ENCODE peak calls at places on chromosomes 12 and 14, in eight cellular contexts. A, M, S, W, B, D, K and C are unnamed samples.

GRCh38 chr14:74505831-74506230 is 12.3 kb downstream of the ISCA2 start:
- DNase-seq in A (no peak), M (no peak), S (no peak), W (peak; percentile 27), B (peak; percentile 21), D (no peak), K (no peak), C (no peak)

GRCh38 chr12:56629459-56630179 is 507 bp downstream of the BAZ2A start:
- DNase-seq in A (no peak), M (no peak), S (peak; percentile 72), W (peak; percentile 51), B (no peak), D (peak; percentile 39), K (peak; percentile 35), C (peak; percentile 53)

GRCh38 chr14:90782892-90783291 is 33.3 kb downstream of the TTC7B start:
- DNase-seq in A (no peak), M (no peak), S (peak; percentile 10), W (no peak), B (no peak), D (no peak), K (no peak), C (no peak)

GRCh38 chr12:67667276-67668073 is 18.9 kb downstream of the DYRK2 start:
- DNase-seq in A (no peak), M (peak; percentile 77), S (no peak), W (peak; percentile 57), B (peak; percentile 90), D (peak; percentile 48), K (no peak), C (no peak)

GRCh38 chr12:63302269-63302940 is 151.4 kb upstream of the AVPR1A start:
- DNase-seq in A (no peak), M (no peak), S (peak; percentile 63), W (no peak), B (no peak), D (no peak), K (peak; percentile 23), C (no peak)

GRCh38 chr12:121259074-121259473 is 37.4 kb downstream of the CAMKK2 start:
- DNase-seq in A (no peak), M (no peak), S (no peak), W (no peak), B (no peak), D (no peak), K (no peak), C (no peak)

GRCh38 chr12:9647825-9648700 is 21.4 kb upstream of the CLEC2D start:
- DNase-seq in A (peak; percentile 38), M (peak; percentile 79), S (peak; percentile 93), W (peak; percentile 87), B (peak; percentile 84), D (peak; percentile 88), K (peak; percentile 93), C (peak; percentile 93)

GRCh38 chr12:118059645-118060275 is 1.2 kb downstream of the WSB2 start:
- DNase-seq in A (no peak), M (no peak), S (peak; percentile 68), W (no peak), B (no peak), D (no peak), K (peak; percentile 90), C (no peak)

GRCh38 chr14:98350213-98350612 is 921.8 kb downstream of the BCL11B start:
- DNase-seq in A (no peak), M (no peak), S (no peak), W (no peak), B (no peak), D (no peak), K (no peak), C (no peak)

GRCh38 chr12:95326450-95326849 is 108.8 kb downstream of the VEZT start:
- DNase-seq in A (no peak), M (no peak), S (no peak), W (no peak), B (no peak), D (no peak), K (no peak), C (no peak)

GRCh38 chr12:58966939-58967338 is 46.6 kb upstream of the LRIG3 start:
- DNase-seq in A (no peak), M (no peak), S (no peak), W (no peak), B (no peak), D (no peak), K (no peak), C (no peak)

GRCh38 chr14:69317780-69318179 is 57.8 kb downstream of the GALNT16 start:
- DNase-seq in A (no peak), M (no peak), S (peak; percentile 28), W (peak; percentile 66), B (peak; percentile 40), D (peak; percentile 11), K (no peak), C (no peak)

GRCh38 chr12:103851127-103851526 is 10.1 kb upstream of the NT5DC3 start:
- DNase-seq in A (no peak), M (no peak), S (no peak), W (no peak), B (no peak), D (no peak), K (no peak), C (no peak)

GRCh38 chr12:40058721-40059190 is 47.1 kb downstream of the SLC2A13 start:
- DNase-seq in A (no peak), M (no peak), S (no peak), W (no peak), B (peak; percentile 26), D (no peak), K (no peak), C (no peak)

GRCh38 chr12:132256646-132257045 is 72.7 kb downstream of the GALNT9 start:
- DNase-seq in A (no peak), M (no peak), S (no peak), W (peak; percentile 10), B (no peak), D (no peak), K (no peak), C (no peak)

GRCh38 chr14:93879362-93879983 is 47.7 kb upstream of the FAM181A start:
- DNase-seq in A (no peak), M (no peak), S (no peak), W (no peak), B (no peak), D (no peak), K (no peak), C (no peak)

GRCh38 chr12:53235742-53236442 is 3.9 kb upstream of the RARG start:
- DNase-seq in A (no peak), M (no peak), S (peak; percentile 94), W (peak; percentile 18), B (no peak), D (no peak), K (peak; percentile 88), C (no peak)

GRCh38 chr12:57476993-57477709 is 2.5 kb downstream of the ARHGAP9 start:
- DNase-seq in A (no peak), M (no peak), S (no peak), W (no peak), B (no peak), D (no peak), K (no peak), C (peak; percentile 35)

GRCh38 chr14:64755661-64756265 is 51.5 kb downstream of the PLEKHG3 start:
- DNase-seq in A (no peak), M (no peak), S (no peak), W (no peak), B (no peak), D (peak; percentile 81), K (no peak), C (peak; percentile 16)

GRCh38 chr14:62084020-62084419 is 321.8 kb downstream of the SNAPC1 start:
- DNase-seq in A (no peak), M (no peak), S (no peak), W (no peak), B (no peak), D (no peak), K (no peak), C (peak; percentile 71)

GRCh38 chr12:6065872-6066217 is 58.6 kb downstream of the VWF start:
- DNase-seq in A (no peak), M (no peak), S (no peak), W (peak; percentile 56), B (no peak), D (no peak), K (no peak), C (no peak)
- H3K27ac ChIP-seq in A (peak overlapping the region; percentile 69), M (no peak overlapping the region), S (no peak overlapping the region), W (peak overlapping the region; percentile 33), B (no peak overlapping the region), D (no peak overlapping the region), K (no peak overlapping the region), C (no peak overlapping the region)

DNA sequence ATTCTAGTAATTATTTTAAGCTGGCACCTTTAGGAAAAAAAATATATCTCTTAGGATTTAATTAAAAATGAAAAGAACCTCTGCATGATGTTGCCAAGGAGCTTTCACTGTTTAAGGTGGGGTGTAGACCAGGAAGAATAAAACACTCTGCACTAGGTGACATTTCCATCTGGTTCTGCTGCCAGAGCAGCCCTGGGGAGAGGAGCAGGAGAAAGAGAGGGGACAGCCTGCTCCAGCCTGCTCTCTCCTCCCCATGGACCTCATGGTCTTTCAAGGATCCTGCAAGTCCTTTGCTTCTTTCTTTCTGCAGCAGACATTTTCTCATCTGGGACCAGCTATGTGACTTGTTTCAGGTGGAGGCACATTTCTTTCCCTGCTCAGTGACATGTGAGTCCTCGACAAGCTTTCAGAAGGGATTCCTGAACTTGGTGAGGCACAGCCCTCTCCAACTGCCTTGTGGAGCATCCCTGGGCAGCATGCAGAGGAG is 45.0 kb downstream of the SSPN start:
- DNase-seq in A (no peak), M (no peak), S (no peak), W (no peak), B (no peak), D (no peak), K (no peak), C (no peak)
- H3K27ac ChIP-seq in A (no peak overlapping the region), M (no peak overlapping the region), S (no peak overlapping the region), W (no peak overlapping the region), B (no peak overlapping the region), D (peak overlapping the region; percentile 6), K (no peak overlapping the region), C (no peak overlapping the region)

GRCh38 chr12:62146323-62146722 is 113.9 kb upstream of the USP15 start:
- DNase-seq in A (no peak), M (no peak), S (no peak), W (no peak), B (no peak), D (no peak), K (no peak), C (no peak)
- H3K27ac ChIP-seq in A (no peak overlapping the region), M (no peak overlapping the region), S (no peak overlapping the region), W (no peak overlapping the region), B (no peak overlapping the region), D (no peak overlapping the region), K (no peak overlapping the region), C (no peak overlapping the region)

GRCh38 chr12:3003593-3003992 is 44.4 kb downstream of the TEAD4 start:
- DNase-seq in A (no peak), M (no peak), S (peak; percentile 88), W (no peak), B (no peak), D (no peak), K (peak; percentile 67), C (no peak)

GRCh38 chr12:3004655-3005565 is 45.7 kb downstream of the TEAD4 start:
- DNase-seq in A (no peak), M (no peak), S (peak; percentile 72), W (no peak), B (no peak), D (no peak), K (peak; percentile 44), C (no peak)

GRCh38 chr12:3000548-3001275 is 41.5 kb downstream of the TEAD4 start:
- DNase-seq in A (no peak), M (no peak), S (peak; percentile 86), W (no peak), B (no peak), D (no peak), K (peak; percentile 72), C (no peak)

GRCh38 chr12:3005736-3006135 is 46.5 kb downstream of the TEAD4 start:
- DNase-seq in A (no peak), M (no peak), S (no peak), W (no peak), B (no peak), D (no peak), K (no peak), C (no peak)

GRCh38 chr12:3002636-3003035 is 43.4 kb downstream of the TEAD4 start:
- DNase-seq in A (no peak), M (no peak), S (peak; percentile 47), W (no peak), B (no peak), D (no peak), K (no peak), C (no peak)
- H3K27ac ChIP-seq in A (no peak overlapping the region), M (no peak overlapping the region), S (no peak overlapping the region), W (no peak overlapping the region), B (no peak overlapping the region), D (no peak overlapping the region), K (no peak overlapping the region), C (no peak overlapping the region)